ENCODE peak calls at places on chromosomes 13 and 19, in five cellular contexts. One of them, this sample, is unnamed.
A peak's percentile ranks its signal among the peaks of the same experiment; 100 is the strongest.

GRCh38 chr19:13995878-13996765 is 10.0 kb downstream of the RFX1 start:
- DNase-seq in stimulated activated naive CD8-positive, alpha-beta T cell treated with anti-CD3 and anti-CD28 coated beads, Interleukin-15, Interleukin-2, amounts not matched to agents 100 U/mL and 50 U/mL, for 24 hours: no peak
- DNase-seq in NCI-H510A treated with DMSO at 0.1 percent for 48 hours: no peak
- DNase-seq in T-helper 2 cell: no peak
- DNase-seq in HFF-Myc: no peak
- DNase-seq in this sample: no peak

GRCh38 chr19:40523322-40524047 is 53.2 kb upstream of the SHKBP1 start:
- DNase-seq in stimulated activated naive CD8-positive, alpha-beta T cell treated with anti-CD3 and anti-CD28 coated beads, Interleukin-15, Interleukin-2, amounts not matched to agents 100 U/mL and 50 U/mL, for 24 hours: peak; percentile 62
- DNase-seq in NCI-H510A treated with DMSO at 0.1 percent for 48 hours: peak; percentile 46
- DNase-seq in T-helper 2 cell: peak; percentile 75
- DNase-seq in HFF-Myc: no peak
- DNase-seq in this sample: peak; percentile 12

GRCh38 chr13:63184693-63185092 is 1769.0 kb upstream of the PCDH20 start:
- DNase-seq in stimulated activated naive CD8-positive, alpha-beta T cell treated with anti-CD3 and anti-CD28 coated beads, Interleukin-15, Interleukin-2, amounts not matched to agents 100 U/mL and 50 U/mL, for 24 hours: no peak
- DNase-seq in NCI-H510A treated with DMSO at 0.1 percent for 48 hours: no peak
- DNase-seq in T-helper 2 cell: no peak
- DNase-seq in HFF-Myc: peak; percentile 43
- DNase-seq in this sample: no peak

GRCh38 chr19:1567116-1567847 is 843 bp downstream of the MEX3D start:
- DNase-seq in stimulated activated naive CD8-positive, alpha-beta T cell treated with anti-CD3 and anti-CD28 coated beads, Interleukin-15, Interleukin-2, amounts not matched to agents 100 U/mL and 50 U/mL, for 24 hours: no peak
- DNase-seq in NCI-H510A treated with DMSO at 0.1 percent for 48 hours: no peak
- DNase-seq in T-helper 2 cell: no peak
- DNase-seq in HFF-Myc: no peak
- DNase-seq in this sample: no peak

GRCh38 chr13:114009590-114010400 is 35.9 kb upstream of the C13orf46 start:
- DNase-seq in stimulated activated naive CD8-positive, alpha-beta T cell treated with anti-CD3 and anti-CD28 coated beads, Interleukin-15, Interleukin-2, amounts not matched to agents 100 U/mL and 50 U/mL, for 24 hours: no peak
- DNase-seq in NCI-H510A treated with DMSO at 0.1 percent for 48 hours: no peak
- DNase-seq in T-helper 2 cell: no peak
- DNase-seq in HFF-Myc: no peak
- DNase-seq in this sample: no peak

GRCh38 chr13:48319458-48320395 is 16.2 kb downstream of the RB1 start:
- DNase-seq in stimulated activated naive CD8-positive, alpha-beta T cell treated with anti-CD3 and anti-CD28 coated beads, Interleukin-15, Interleukin-2, amounts not matched to agents 100 U/mL and 50 U/mL, for 24 hours: no peak
- DNase-seq in NCI-H510A treated with DMSO at 0.1 percent for 48 hours: no peak
- DNase-seq in T-helper 2 cell: peak; percentile 57
- DNase-seq in HFF-Myc: no peak
- DNase-seq in this sample: no peak

GRCh38 chr13:113656831-113657671 is 947 bp downstream of the ATP4B start:
- DNase-seq in stimulated activated naive CD8-positive, alpha-beta T cell treated with anti-CD3 and anti-CD28 coated beads, Interleukin-15, Interleukin-2, amounts not matched to agents 100 U/mL and 50 U/mL, for 24 hours: no peak
- DNase-seq in NCI-H510A treated with DMSO at 0.1 percent for 48 hours: no peak
- DNase-seq in T-helper 2 cell: no peak
- DNase-seq in HFF-Myc: no peak
- DNase-seq in this sample: no peak

GRCh38 chr19:51122112-51122981 is 2.4 kb upstream of the SIGLEC9 start:
- DNase-seq in stimulated activated naive CD8-positive, alpha-beta T cell treated with anti-CD3 and anti-CD28 coated beads, Interleukin-15, Interleukin-2, amounts not matched to agents 100 U/mL and 50 U/mL, for 24 hours: peak; percentile 39
- DNase-seq in NCI-H510A treated with DMSO at 0.1 percent for 48 hours: no peak
- DNase-seq in T-helper 2 cell: no peak
- DNase-seq in HFF-Myc: no peak
- DNase-seq in this sample: no peak

GRCh38 chr13:49248433-49249002 is 793 bp downstream of the CDADC1 start:
- DNase-seq in stimulated activated naive CD8-positive, alpha-beta T cell treated with anti-CD3 and anti-CD28 coated beads, Interleukin-15, Interleukin-2, amounts not matched to agents 100 U/mL and 50 U/mL, for 24 hours: no peak
- DNase-seq in NCI-H510A treated with DMSO at 0.1 percent for 48 hours: no peak
- DNase-seq in T-helper 2 cell: peak; percentile 43
- DNase-seq in HFF-Myc: no peak
- DNase-seq in this sample: no peak

GRCh38 chr13:113520571-113520970 is 30.1 kb upstream of the DCUN1D2 start:
- DNase-seq in stimulated activated naive CD8-positive, alpha-beta T cell treated with anti-CD3 and anti-CD28 coated beads, Interleukin-15, Interleukin-2, amounts not matched to agents 100 U/mL and 50 U/mL, for 24 hours: no peak
- DNase-seq in NCI-H510A treated with DMSO at 0.1 percent for 48 hours: no peak
- DNase-seq in T-helper 2 cell: no peak
- DNase-seq in HFF-Myc: no peak
- DNase-seq in this sample: no peak

GRCh38 chr13:30346789-30347167 is 39.4 kb upstream of the KATNAL1 start:
- DNase-seq in stimulated activated naive CD8-positive, alpha-beta T cell treated with anti-CD3 and anti-CD28 coated beads, Interleukin-15, Interleukin-2, amounts not matched to agents 100 U/mL and 50 U/mL, for 24 hours: no peak
- DNase-seq in NCI-H510A treated with DMSO at 0.1 percent for 48 hours: no peak
- DNase-seq in T-helper 2 cell: peak; percentile 58
- DNase-seq in HFF-Myc: no peak
- DNase-seq in this sample: no peak

GRCh38 chr19:54481326-54481930 is 8.3 kb upstream of the CDC42EP5 start:
- DNase-seq in stimulated activated naive CD8-positive, alpha-beta T cell treated with anti-CD3 and anti-CD28 coated beads, Interleukin-15, Interleukin-2, amounts not matched to agents 100 U/mL and 50 U/mL, for 24 hours: peak; percentile 49
- DNase-seq in NCI-H510A treated with DMSO at 0.1 percent for 48 hours: no peak
- DNase-seq in T-helper 2 cell: peak; percentile 42
- DNase-seq in HFF-Myc: no peak
- DNase-seq in this sample: no peak

GRCh38 chr19:7928334-7928706 is 2.4 kb upstream of the CTXN1 start:
- DNase-seq in stimulated activated naive CD8-positive, alpha-beta T cell treated with anti-CD3 and anti-CD28 coated beads, Interleukin-15, Interleukin-2, amounts not matched to agents 100 U/mL and 50 U/mL, for 24 hours: no peak
- DNase-seq in NCI-H510A treated with DMSO at 0.1 percent for 48 hours: no peak
- DNase-seq in T-helper 2 cell: no peak
- DNase-seq in HFF-Myc: no peak
- DNase-seq in this sample: no peak

GRCh38 chr13:106230450-106230849 is 305.0 kb downstream of the EFNB2 start:
- DNase-seq in stimulated activated naive CD8-positive, alpha-beta T cell treated with anti-CD3 and anti-CD28 coated beads, Interleukin-15, Interleukin-2, amounts not matched to agents 100 U/mL and 50 U/mL, for 24 hours: no peak
- DNase-seq in NCI-H510A treated with DMSO at 0.1 percent for 48 hours: no peak
- DNase-seq in T-helper 2 cell: no peak
- DNase-seq in HFF-Myc: no peak
- DNase-seq in this sample: no peak

GRCh38 chr13:110298566-110299321 is 8.2 kb downstream of the COL4A1 start:
- DNase-seq in stimulated activated naive CD8-positive, alpha-beta T cell treated with anti-CD3 and anti-CD28 coated beads, Interleukin-15, Interleukin-2, amounts not matched to agents 100 U/mL and 50 U/mL, for 24 hours: peak; percentile 46
- DNase-seq in NCI-H510A treated with DMSO at 0.1 percent for 48 hours: no peak
- DNase-seq in T-helper 2 cell: peak; percentile 34
- DNase-seq in HFF-Myc: no peak
- DNase-seq in this sample: no peak

GRCh38 chr13:70842062-70842644 is 733.9 kb upstream of the KLHL1 start:
- DNase-seq in stimulated activated naive CD8-positive, alpha-beta T cell treated with anti-CD3 and anti-CD28 coated beads, Interleukin-15, Interleukin-2, amounts not matched to agents 100 U/mL and 50 U/mL, for 24 hours: no peak
- DNase-seq in NCI-H510A treated with DMSO at 0.1 percent for 48 hours: no peak
- DNase-seq in T-helper 2 cell: no peak
- DNase-seq in HFF-Myc: no peak
- DNase-seq in this sample: no peak

GRCh38 chr13:40096357-40096911 is 441.0 kb downstream of the COG6 start:
- DNase-seq in stimulated activated naive CD8-positive, alpha-beta T cell treated with anti-CD3 and anti-CD28 coated beads, Interleukin-15, Interleukin-2, amounts not matched to agents 100 U/mL and 50 U/mL, for 24 hours: peak; percentile 44
- DNase-seq in NCI-H510A treated with DMSO at 0.1 percent for 48 hours: no peak
- DNase-seq in T-helper 2 cell: peak; percentile 28
- DNase-seq in HFF-Myc: no peak
- DNase-seq in this sample: no peak

GRCh38 chr19:15934332-15935078 is at the start of gene CYP4F11:
- DNase-seq in stimulated activated naive CD8-positive, alpha-beta T cell treated with anti-CD3 and anti-CD28 coated beads, Interleukin-15, Interleukin-2, amounts not matched to agents 100 U/mL and 50 U/mL, for 24 hours: no peak
- DNase-seq in NCI-H510A treated with DMSO at 0.1 percent for 48 hours: no peak
- DNase-seq in T-helper 2 cell: no peak
- DNase-seq in HFF-Myc: no peak
- DNase-seq in this sample: no peak

GRCh38 chr19:39188960-39189359 is 7.8 kb upstream of the NCCRP1 start:
- DNase-seq in stimulated activated naive CD8-positive, alpha-beta T cell treated with anti-CD3 and anti-CD28 coated beads, Interleukin-15, Interleukin-2, amounts not matched to agents 100 U/mL and 50 U/mL, for 24 hours: no peak
- DNase-seq in NCI-H510A treated with DMSO at 0.1 percent for 48 hours: no peak
- DNase-seq in T-helper 2 cell: no peak
- DNase-seq in HFF-Myc: no peak
- DNase-seq in this sample: no peak

GRCh38 chr19:3576696-3577443 is 4.1 kb downstream of the HMG20B start:
- DNase-seq in stimulated activated naive CD8-positive, alpha-beta T cell treated with anti-CD3 and anti-CD28 coated beads, Interleukin-15, Interleukin-2, amounts not matched to agents 100 U/mL and 50 U/mL, for 24 hours: no peak
- DNase-seq in NCI-H510A treated with DMSO at 0.1 percent for 48 hours: no peak
- DNase-seq in T-helper 2 cell: no peak
- DNase-seq in HFF-Myc: no peak
- DNase-seq in this sample: no peak

GRCh38 chr19:6586726-6587092 is 4.2 kb downstream of the CD70 start:
- DNase-seq in stimulated activated naive CD8-positive, alpha-beta T cell treated with anti-CD3 and anti-CD28 coated beads, Interleukin-15, Interleukin-2, amounts not matched to agents 100 U/mL and 50 U/mL, for 24 hours: no peak
- DNase-seq in NCI-H510A treated with DMSO at 0.1 percent for 48 hours: no peak
- DNase-seq in T-helper 2 cell: peak; percentile 42
- DNase-seq in HFF-Myc: no peak
- DNase-seq in this sample: no peak

GRCh38 chr13:112333756-112334543 is 42.2 kb upstream of the SPACA7 start:
- DNase-seq in stimulated activated naive CD8-positive, alpha-beta T cell treated with anti-CD3 and anti-CD28 coated beads, Interleukin-15, Interleukin-2, amounts not matched to agents 100 U/mL and 50 U/mL, for 24 hours: no peak
- DNase-seq in NCI-H510A treated with DMSO at 0.1 percent for 48 hours: no peak
- DNase-seq in T-helper 2 cell: no peak
- DNase-seq in HFF-Myc: no peak
- DNase-seq in this sample: no peak

GRCh38 chr19:50413096-50413495 is 5.6 kb upstream of the SPIB start:
- DNase-seq in stimulated activated naive CD8-positive, alpha-beta T cell treated with anti-CD3 and anti-CD28 coated beads, Interleukin-15, Interleukin-2, amounts not matched to agents 100 U/mL and 50 U/mL, for 24 hours: no peak
- DNase-seq in NCI-H510A treated with DMSO at 0.1 percent for 48 hours: no peak
- DNase-seq in T-helper 2 cell: no peak
- DNase-seq in HFF-Myc: no peak
- DNase-seq in this sample: no peak

GRCh38 chr19:46716672-46717033 is 261 bp downstream of the PRKD2 start:
- DNase-seq in stimulated activated naive CD8-positive, alpha-beta T cell treated with anti-CD3 and anti-CD28 coated beads, Interleukin-15, Interleukin-2, amounts not matched to agents 100 U/mL and 50 U/mL, for 24 hours: peak; percentile 29
- DNase-seq in NCI-H510A treated with DMSO at 0.1 percent for 48 hours: peak; percentile 21
- DNase-seq in T-helper 2 cell: no peak
- DNase-seq in HFF-Myc: no peak
- DNase-seq in this sample: no peak

GRCh38 chr19:13024126-13024957 is 29.1 kb downstream of the NFIX start:
- DNase-seq in stimulated activated naive CD8-positive, alpha-beta T cell treated with anti-CD3 and anti-CD28 coated beads, Interleukin-15, Interleukin-2, amounts not matched to agents 100 U/mL and 50 U/mL, for 24 hours: no peak
- DNase-seq in NCI-H510A treated with DMSO at 0.1 percent for 48 hours: peak; percentile 66
- DNase-seq in T-helper 2 cell: peak; percentile 7
- DNase-seq in HFF-Myc: no peak
- DNase-seq in this sample: no peak

GRCh38 chr19:18281082-18282020 is at the start of gene JUND:
- DNase-seq in stimulated activated naive CD8-positive, alpha-beta T cell treated with anti-CD3 and anti-CD28 coated beads, Interleukin-15, Interleukin-2, amounts not matched to agents 100 U/mL and 50 U/mL, for 24 hours: peak; percentile 99
- DNase-seq in NCI-H510A treated with DMSO at 0.1 percent for 48 hours: peak; percentile 95
- DNase-seq in T-helper 2 cell: peak; percentile 99
- DNase-seq in HFF-Myc: peak; percentile 85
- DNase-seq in this sample: peak; percentile 98

This sample was measured in T follicular helper cell.